ENCODE peak calls at places on chromosomes 5 and 9, in eight cellular contexts. C is heart right ventricle, M is HFF-Myc, G is AG04449, V is stomach, H is brain microvascular endothelial cell, Q is mammary epithelial cell, Y is ovary. O is an unnamed sample.

GRCh38 chr9:101117091-101117490 is 88.6 kb downstream of the PLPPR1 start:
- DNase-seq in C (no peak), M (no peak), G (no peak), V (no peak), H (no peak), Q (no peak), Y (no peak), O (no peak)

GRCh38 chr5:137753227-137753985 is 757 bp downstream of the HNRNPA0 start:
- DNase-seq in C (peak; percentile 64), M (no peak), G (no peak), V (peak; percentile 49), H (no peak), Q (no peak), Y (peak; percentile 35), O (no peak)

GRCh38 chr5:14577079-14577725 is 4.4 kb upstream of the OTULINL start:
- DNase-seq in C (no peak), M (no peak), G (no peak), V (no peak), H (no peak), Q (no peak), Y (no peak), O (no peak)

GRCh38 chr9:17116400-17116837 is 18.4 kb upstream of the CNTLN start:
- DNase-seq in C (no peak), M (peak; percentile 29), G (no peak), V (no peak), H (no peak), Q (peak; percentile 30), Y (no peak), O (no peak)

GRCh38 chr9:121557581-121558422 is 58.2 kb upstream of the GGTA1 start:
- DNase-seq in C (peak; percentile 59), M (peak; percentile 77), G (peak; percentile 76), V (peak; percentile 68), H (peak; percentile 90), Q (peak; percentile 83), Y (peak; percentile 63), O (peak; percentile 64)

GRCh38 chr5:6812800-6813731 is 99.8 kb downstream of the TENT4A start:
- DNase-seq in C (no peak), M (no peak), G (no peak), V (peak; percentile 83), H (no peak), Q (no peak), Y (peak; percentile 83), O (no peak)

GRCh38 chr5:107217721-107218130 is 453.0 kb downstream of the EFNA5 start:
- DNase-seq in C (peak; percentile 64), M (no peak), G (no peak), V (no peak), H (no peak), Q (peak; percentile 90), Y (no peak), O (no peak)

GRCh38 chr5:74342189-74342588 is 298.3 kb downstream of the ENC1 start:
- DNase-seq in C (no peak), M (no peak), G (no peak), V (no peak), H (no peak), Q (no peak), Y (no peak), O (no peak)

GRCh38 chr5:142013734-142014495 is 1.1 kb upstream of the GNPDA1 start:
- DNase-seq in C (peak; percentile 39), M (no peak), G (no peak), V (no peak), H (no peak), Q (no peak), Y (peak; percentile 27), O (no peak)

GRCh38 chr5:120852222-120852860 is 388.2 kb downstream of the PRR16 start:
- DNase-seq in C (no peak), M (no peak), G (no peak), V (no peak), H (no peak), Q (no peak), Y (no peak), O (no peak)

GRCh38 chr9:131307974-131308373 is 18.5 kb downstream of the PLPP7 start:
- DNase-seq in C (no peak), M (no peak), G (no peak), V (no peak), H (no peak), Q (no peak), Y (no peak), O (no peak)

GRCh38 chr5:141822134-141822533 is 56.1 kb downstream of the PCDH1 start:
- DNase-seq in C (peak; percentile 36), M (no peak), G (no peak), V (no peak), H (no peak), Q (no peak), Y (no peak), O (peak; percentile 28)

GRCh38 chr5:97049175-97049574 is 93.2 kb downstream of the LIX1 start:
- DNase-seq in C (no peak), M (no peak), G (no peak), V (no peak), H (no peak), Q (no peak), Y (no peak), O (no peak)

GRCh38 chr9:3088166-3088702 is 244.3 kb upstream of the PUM3 start:
- DNase-seq in C (no peak), M (no peak), G (no peak), V (no peak), H (no peak), Q (no peak), Y (no peak), O (no peak)

GRCh38 chr9:38015267-38015666 is 53.8 kb downstream of the SHB start:
- DNase-seq in C (no peak), M (no peak), G (no peak), V (no peak), H (no peak), Q (no peak), Y (no peak), O (no peak)

GRCh38 chr5:147568710-147569109 is 58.8 kb upstream of the DPYSL3 start:
- DNase-seq in C (no peak), M (no peak), G (no peak), V (no peak), H (no peak), Q (no peak), Y (no peak), O (no peak)

GRCh38 chr9:35798658-35799366 is 7.4 kb downstream of the NPR2 start:
- DNase-seq in C (no peak), M (no peak), G (no peak), V (no peak), H (peak; percentile 31), Q (peak; percentile 95), Y (no peak), O (no peak)

GRCh38 chr5:95899848-95900247 is 61.8 kb downstream of the ELL2 start:
- DNase-seq in C (no peak), M (no peak), G (no peak), V (no peak), H (no peak), Q (no peak), Y (no peak), O (no peak)
- TF ChIP-seq CTCF in C (no peak), M (no peak), G (no peak), V (no peak), H (no peak), Q (no peak), Y (no peak), O (no peak)

GRCh38 chr5:37002176-37002751 is 125.7 kb downstream of the NIPBL start:
- DNase-seq in C (no peak), M (no peak), G (no peak), V (no peak), H (no peak), Q (no peak), Y (no peak), O (no peak)
- TF ChIP-seq CTCF in C (no peak), M (no peak), G (no peak), V (no peak), H (no peak), Q (no peak), Y (no peak), O (no peak)

DNA sequence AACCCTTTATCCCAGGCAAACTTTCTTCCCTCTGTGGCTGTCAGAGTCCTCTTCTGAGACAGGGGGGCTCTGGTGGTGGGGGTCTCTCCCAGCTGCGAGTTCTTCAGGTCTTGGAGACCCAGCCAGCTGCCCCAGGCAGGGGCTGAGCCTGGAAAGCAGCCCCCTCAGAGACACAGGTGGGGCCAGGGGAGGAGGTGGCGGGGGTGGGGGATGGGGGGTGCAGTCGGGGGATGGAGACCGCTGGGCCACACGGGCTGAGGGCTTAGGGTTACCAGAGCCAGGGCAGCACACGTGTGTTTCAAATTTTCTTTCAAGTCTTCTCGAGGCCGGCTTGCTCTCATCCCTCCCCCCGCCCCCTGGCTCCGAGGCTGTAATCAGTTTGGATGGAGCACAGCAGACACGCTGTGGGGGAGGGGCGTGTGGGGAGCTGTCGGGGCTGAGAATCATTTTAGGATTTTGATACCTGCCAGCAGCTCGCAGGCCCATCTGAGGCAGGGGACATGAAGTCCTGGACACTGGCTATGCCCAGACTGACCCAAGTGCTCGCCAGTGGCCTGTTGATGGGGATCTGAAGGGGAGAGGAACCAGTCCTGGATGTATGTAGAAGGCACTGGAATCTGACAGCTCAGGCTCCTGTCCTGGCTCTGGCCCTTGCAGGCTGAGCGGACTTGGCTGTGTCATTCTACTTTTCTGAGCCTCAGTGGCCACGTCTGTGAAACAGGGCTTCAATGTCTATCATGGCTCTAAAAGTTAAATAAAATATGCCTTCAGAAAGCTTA is 169.4 kb upstream of the SMIM23 start:
- DNase-seq in C (no peak), M (no peak), G (no peak), V (no peak), H (no peak), Q (no peak), Y (no peak), O (no peak)
- TF ChIP-seq CTCF in C (no peak), M (no peak), G (no peak), V (no peak), H (no peak), Q (no peak), Y (no peak), O (no peak)

GRCh38 chr5:139683295-139684271 is 35.4 kb downstream of the CXXC5 start:
- DNase-seq in C (no peak), M (no peak), G (no peak), V (no peak), H (no peak), Q (no peak), Y (no peak), O (no peak)

GRCh38 chr5:139681112-139681458 is 32.9 kb downstream of the CXXC5 start:
- DNase-seq in C (no peak), M (no peak), G (no peak), V (no peak), H (no peak), Q (no peak), Y (no peak), O (no peak)

GRCh38 chr5:139680368-139681111 is 32.4 kb downstream of the CXXC5 start:
- DNase-seq in C (no peak), M (no peak), G (no peak), V (no peak), H (no peak), Q (no peak), Y (no peak), O (no peak)

GRCh38 chr5:139682016-139682975 is 34.1 kb downstream of the CXXC5 start:
- DNase-seq in C (no peak), M (no peak), G (no peak), V (no peak), H (no peak), Q (no peak), Y (no peak), O (no peak)

DNA sequence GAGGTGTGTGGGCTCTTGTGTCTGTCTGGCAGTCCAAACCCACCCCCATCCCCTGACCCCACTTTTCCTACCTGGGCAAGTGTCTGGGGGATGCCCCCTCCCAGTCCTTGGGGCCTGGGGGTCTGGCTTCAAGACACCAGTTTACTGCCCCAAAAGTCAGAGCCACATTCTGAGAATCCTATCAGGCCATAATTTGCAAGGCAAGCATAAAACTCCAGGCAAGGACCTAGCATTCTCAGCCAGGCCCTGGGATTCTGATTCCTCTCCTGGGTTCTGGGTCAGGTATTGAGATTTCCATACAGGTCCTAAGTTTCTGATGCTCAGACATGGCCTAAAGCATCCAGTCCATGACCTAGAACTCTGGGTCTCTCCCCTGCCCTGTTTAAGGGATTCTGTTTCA is 33.3 kb downstream of the CXXC5 start:
- DNase-seq in C (no peak), M (no peak), G (no peak), V (no peak), H (no peak), Q (no peak), Y (no peak), O (no peak)
- TF ChIP-seq CTCF in C (no peak), M (no peak), G (no peak), V (no peak), H (no peak), Q (no peak), Y (no peak), O (no peak)

O was measured in AG09319.